ENCODE peak calls at places on chromosomes 4 and X, in eight cellular contexts. E, Z, N, P, Y, Q, U and C are unnamed samples.

GRCh38 chrX:150038977-150039599 is 100.8 kb upstream of the EOLA2 start:
- ATAC-seq in U (no peak), E (no peak), Z (no peak), Q (no peak), Y (no peak), P (no peak), N (no peak), C (no peak)

GRCh38 chrX:81305240-81305639 is 103.3 kb downstream of the SH3BGRL start:
- ATAC-seq in P (no peak), Y (no peak), U (no peak), N (no peak), Q (no peak), E (no peak), Z (no peak), C (no peak)

GRCh38 chrX:39813631-39814246 is 284.0 kb downstream of the BCOR start:
- ATAC-seq in P (no peak), Y (no peak), N (no peak), U (no peak), Z (no peak), Q (no peak), E (no peak), C (no peak)

GRCh38 chrX:151970661-151971060 is 3.8 kb downstream of the GABRE start:
- ATAC-seq in E (no peak), Y (no peak), N (peak; percentile 54), Z (no peak), Q (no peak), U (no peak), P (peak; percentile 88), C (no peak)

GRCh38 chr4:104015680-104016079 is 295.9 kb upstream of the TACR3 start:
- ATAC-seq in N (no peak), Q (no peak), Z (no peak), Y (no peak), P (peak; percentile 65), E (no peak), U (no peak), C (no peak)

GRCh38 chr4:99202536-99202935 is 16.5 kb downstream of the ADH6 start:
- ATAC-seq in U (no peak), Q (no peak), E (no peak), P (no peak), Z (no peak), Y (no peak), N (no peak), C (no peak)

GRCh38 chrX:151958101-151958500 is 16.4 kb downstream of the GABRE start:
- ATAC-seq in N (no peak), P (no peak), E (no peak), Z (no peak), Q (no peak), U (no peak), Y (no peak), C (no peak)

GRCh38 chr4:115145393-115146160 is 32.2 kb upstream of the NDST4 start:
- ATAC-seq in Q (no peak), P (no peak), Z (no peak), E (no peak), U (no peak), Y (no peak), N (no peak), C (no peak)

GRCh38 chrX:104918122-104918521 is 302.4 kb downstream of the TEX13A start:
- ATAC-seq in Q (no peak), P (no peak), U (no peak), E (no peak), Y (no peak), N (no peak), Z (no peak), C (no peak)

GRCh38 chr4:108794136-108794535 is 31.3 kb upstream of the ETNPPL start:
- ATAC-seq in U (no peak), Y (no peak), Z (no peak), E (no peak), N (no peak), P (no peak), Q (no peak), C (no peak)

GRCh38 chrX:148426467-148426866 is 74.0 kb upstream of the AFF2 start:
- ATAC-seq in E (no peak), U (no peak), N (no peak), Z (no peak), P (no peak), Q (no peak), Y (no peak), C (no peak)

GRCh38 chr4:154425514-154425913 is 66.1 kb downstream of the DCHS2 start:
- ATAC-seq in P (no peak), U (no peak), Y (no peak), Z (no peak), N (no peak), E (no peak), Q (no peak), C (no peak)

GRCh38 chrX:31909850-31910547 is 838.2 kb upstream of the FTHL17 start:
- ATAC-seq in P (no peak), Z (no peak), Q (no peak), E (no peak), N (no peak), Y (no peak), U (no peak), C (no peak)

GRCh38 chrX:136954930-136955329 is 74.4 kb upstream of the RBMX start:
- ATAC-seq in N (peak; percentile 43), Q (no peak), U (no peak), Z (no peak), P (no peak), Y (no peak), E (peak; percentile 46), C (no peak)

GRCh38 chrX:47112316-47112954 is 32.1 kb downstream of the NDUFB11 start:
- ATAC-seq in E (no peak), Z (no peak), P (peak; percentile 93), N (no peak), U (no peak), Q (no peak), Y (no peak), C (no peak)

GRCh38 chrX:154114652-154115051 is 17.1 kb upstream of the MECP2 start:
- ATAC-seq in Y (no peak), P (no peak), E (no peak), U (no peak), Q (no peak), Z (no peak), N (no peak), C (no peak)

GRCh38 chr4:70628444-70628843 is at the start of gene ENAM:
- ATAC-seq in Y (no peak), E (no peak), N (no peak), P (no peak), U (no peak), Q (no peak), Z (no peak), C (no peak)

GRCh38 chr4:150234246-150234645 is 156.0 kb downstream of the DCLK2 start:
- ATAC-seq in N (no peak), U (no peak), P (no peak), Z (no peak), Q (no peak), Y (no peak), E (no peak), C (no peak)

GRCh38 chr4:7335363-7336066 is 99.2 kb downstream of the PSAPL1 start:
- ATAC-seq in Q (peak; percentile 98), Y (peak; percentile 68), Z (peak; percentile 51), N (peak; percentile 72), P (peak; percentile 90), E (peak; percentile 87), U (peak; percentile 61), C (no peak)

GRCh38 chr4:169225812-169226211 is 44.9 kb downstream of the SH3RF1 start:
- ATAC-seq in Z (peak; percentile 10), U (peak; percentile 18), Y (no peak), N (peak; percentile 37), E (no peak), Q (peak; percentile 45), P (no peak), C (peak; percentile 45)

GRCh38 chrX:31603411-31604120 is 531.7 kb upstream of the FTHL17 start:
- ATAC-seq in N (no peak), U (no peak), Z (no peak), P (no peak), Q (no peak), Y (no peak), E (no peak), C (no peak)

GRCh38 chrX:19810809-19811208 is 76.6 kb downstream of the SH3KBP1 start:
- ATAC-seq in N (no peak), U (peak; percentile 83), Z (peak; percentile 53), E (peak; percentile 38), Q (peak; percentile 31), P (no peak), Y (no peak), C (peak; percentile 43)

GRCh38 chr4:41839945-41840854 is 91.7 kb upstream of the PHOX2B start:
- ATAC-seq in U (peak; percentile 91), N (no peak), P (no peak), Q (peak; percentile 71), Y (peak; percentile 33), Z (peak; percentile 40), E (no peak), C (peak; percentile 76)

GRCh38 chrX:42189601-42190000 is 266.2 kb upstream of the CASK start:
- ATAC-seq in Y (no peak), E (no peak), P (no peak), U (no peak), N (no peak), Z (no peak), Q (no peak), C (no peak)

GRCh38 chr4:24878256-24879016 is 34.4 kb downstream of the CCDC149 start:
- ATAC-seq in E (no peak), P (no peak), Y (no peak), Z (no peak), U (no peak), Q (no peak), N (no peak), C (no peak)

GRCh38 chr4:145278341-145279121 is 98.1 kb upstream of the OTUD4 start:
- ATAC-seq in E (no peak), N (no peak), Y (no peak), Q (no peak), P (no peak), U (no peak), Z (no peak), C (no peak)

GRCh38 chr4:154029171-154029570 is 240.3 kb upstream of the SFRP2 start:
- ATAC-seq in E (no peak), P (no peak), U (no peak), Q (no peak), Y (no peak), N (no peak), Z (no peak), C (no peak)

GRCh38 chr4:55925235-55925634 is 23.5 kb upstream of the CEP135 start:
- ATAC-seq in U (no peak), Q (no peak), Z (no peak), Y (no peak), N (no peak), E (no peak), P (no peak), C (no peak)

GRCh38 chr4:115759231-115759630 is 645.8 kb upstream of the NDST4 start:
- ATAC-seq in N (no peak), U (no peak), E (no peak), Q (no peak), P (no peak), Y (no peak), Z (no peak), C (no peak)

GRCh38 chr4:87529187-87529586 is at the start of gene SPARCL1:
- ATAC-seq in Q (no peak), Z (no peak), N (no peak), E (no peak), U (no peak), P (no peak), Y (no peak), C (no peak)

GRCh38 chrX:50698944-50699343 is 115.0 kb downstream of the SHROOM4 start:
- ATAC-seq in Z (no peak), P (no peak), Q (no peak), Y (no peak), N (no peak), U (no peak), E (no peak), C (no peak)

GRCh38 chrX:24494544-24495113 is 29.5 kb downstream of the PDK3 start:
- ATAC-seq in Z (no peak), U (no peak), N (peak; percentile 83), Y (no peak), Q (no peak), P (peak; percentile 89), E (peak; percentile 41), C (no peak)

GRCh38 chrX:3713937-3714434 is 537 bp upstream of the PRKX start:
- ATAC-seq in Z (no peak), N (no peak), U (no peak), Q (peak; percentile 4), E (no peak), Y (no peak), P (no peak), C (no peak)

GRCh38 chr4:78749972-78750727 is 26.0 kb upstream of the BMP2K start:
- ATAC-seq in Q (no peak), N (no peak), Y (no peak), E (peak; percentile 55), U (peak; percentile 61), Z (peak; percentile 24), P (no peak), C (peak; percentile 72)